ENCODE peak calls at places on chromosomes 11 and 22, in eight cellular contexts. D is PC-9, K is GM23248, A is neural progenitor cell, H is mesendoderm, R is GM23338, Y is H9, Q is IMR-90. F is an unnamed sample. For H3K4me1, the result is how much of the 10 kb centered on the place peaks cover.

GRCh38 chr11:2847511-2847910 is 38.1 kb downstream of the CDKN1C start:
- DNase-seq in A (no peak), D (no peak), H (no peak), Y (no peak), Q (no peak), K (no peak), R (no peak), F (no peak)

GRCh38 chr11:3888876-3889275 is 33.4 kb downstream of the STIM1 start:
- DNase-seq in A (no peak), Y (no peak), H (no peak), D (no peak), R (no peak), Q (no peak), K (no peak), F (no peak)

GRCh38 chr11:122843281-122844150 is 5.2 kb downstream of the CRTAM start:
- DNase-seq in Q (no peak), D (no peak), A (no peak), R (no peak), K (no peak), H (peak), Y (no peak), F (no peak)

GRCh38 chr11:1761110-1761856 is 2.4 kb downstream of the CTSD start:
- DNase-seq in H (no peak), K (no peak), Y (no peak), Q (no peak), R (no peak), A (no peak), D (no peak), F (no peak)

GRCh38 chr11:62680825-62681240 is 2.0 kb upstream of the UBXN1 start:
- DNase-seq in K (peak), Q (peak), Y (no peak), R (peak), H (peak), A (peak), D (peak), F (peak)

GRCh38 chr11:34493468-34493867 is 20.1 kb downstream of the ELF5 start:
- DNase-seq in A (no peak), R (no peak), D (no peak), Q (no peak), H (no peak), Y (no peak), K (peak), F (no peak)

GRCh38 chr11:65477271-65478029 is 21.4 kb upstream of the MALAT1 start:
- DNase-seq in D (peak), Y (peak), R (peak), Q (peak), K (peak), A (peak), H (peak), F (peak)

GRCh38 chr22:33859311-33859710 is 61.0 kb downstream of the LARGE1 start:
- DNase-seq in Q (no peak), A (no peak), Y (no peak), K (no peak), R (no peak), H (no peak), D (no peak), F (no peak)

GRCh38 chr11:62980133-62980760 is 4.5 kb downstream of the SLC22A6 start:
- DNase-seq in K (peak), A (peak), R (peak), Q (peak), H (peak), D (no peak), Y (no peak), F (no peak)

GRCh38 chr11:44049832-44050231 is 2.1 kb downstream of the ACCSL start:
- DNase-seq in D (no peak), H (no peak), K (no peak), Q (no peak), A (no peak), Y (peak), R (no peak), F (no peak)

GRCh38 chr11:73743045-73743444 is 17.8 kb downstream of the RAB6A start:
- DNase-seq in Y (no peak), H (no peak), Q (no peak), K (no peak), A (no peak), D (no peak), R (no peak), F (no peak)

GRCh38 chr11:112584674-112585073 is 324.0 kb upstream of the PLET1 start:
- DNase-seq in K (no peak), H (peak), A (peak), D (peak), Y (peak), Q (no peak), R (peak), F (no peak)

GRCh38 chr11:32101791-32102190 is 10.9 kb downstream of the RCN1 start:
- DNase-seq in H (no peak), K (no peak), R (no peak), Q (no peak), D (no peak), A (no peak), Y (no peak), F (no peak)

GRCh38 chr11:2524446-2525165 is 79.8 kb downstream of the KCNQ1 start:
- DNase-seq in Q (no peak), R (no peak), A (no peak), Y (no peak), K (no peak), D (no peak), H (no peak), F (no peak)

GRCh38 chr11:95991101-95991500 is 67.2 kb upstream of the MTMR2 start:
- DNase-seq in Q (no peak), H (no peak), D (peak), K (peak), Y (no peak), R (no peak), A (no peak), F (peak)

GRCh38 chr11:95985174-95985808 is 61.4 kb upstream of the MTMR2 start:
- DNase-seq in H (no peak), Y (no peak), D (no peak), K (peak), A (no peak), R (no peak), Q (peak), F (peak)

GRCh38 chr11:95991545-95991944 is 67.6 kb upstream of the MTMR2 start:
- DNase-seq in D (no peak), A (no peak), K (peak), Q (peak), H (no peak), Y (no peak), R (no peak), F (no peak)

GRCh38 chr11:95989780-95990179 is 65.9 kb upstream of the MTMR2 start:
- DNase-seq in K (no peak), D (no peak), A (no peak), H (no peak), Q (no peak), R (no peak), Y (no peak), F (no peak)

DNA sequence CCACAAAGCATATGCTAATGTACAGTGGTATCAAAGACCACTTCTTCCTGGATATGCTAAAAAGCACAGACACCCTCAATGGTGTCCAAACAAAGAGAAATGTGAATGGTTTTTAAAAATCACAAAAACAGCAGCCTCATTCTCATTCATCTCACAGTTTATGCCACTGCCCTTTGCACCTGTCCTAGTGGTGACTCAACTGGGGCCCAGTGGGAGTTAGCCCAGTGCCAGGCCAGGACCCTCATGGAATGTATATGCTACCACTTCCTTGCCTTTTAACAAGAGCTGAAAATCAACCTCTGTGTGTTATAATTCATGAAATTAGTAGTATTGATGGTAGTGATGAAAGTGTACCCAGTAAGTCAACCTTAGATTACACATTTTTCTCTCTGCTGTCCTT is 65.3 kb upstream of the MTMR2 start:
- DNase-seq in Q (no peak), D (no peak), A (no peak), H (no peak), K (no peak), R (no peak), Y (no peak), F (no peak)
- H3K4me1 ChIP-seq in Q (under half), D (under half), A (under half), H (under half), K (under half), R (under half), Y (under half), F (under half)

GRCh38 chr11:100738701-100739100 is 51.6 kb downstream of the ARHGAP42 start:
- DNase-seq in K (no peak), H (no peak), Y (no peak), A (no peak), R (no peak), D (no peak), Q (no peak), F (no peak)

GRCh38 chr11:100735949-100736675 is 49.0 kb downstream of the ARHGAP42 start:
- DNase-seq in A (peak), K (no peak), Q (peak), R (no peak), H (peak), D (no peak), Y (no peak), F (peak)

GRCh38 chr11:100732949-100733348 is 45.9 kb downstream of the ARHGAP42 start:
- DNase-seq in R (no peak), H (no peak), A (no peak), Y (no peak), K (no peak), D (no peak), Q (no peak), F (no peak)

GRCh38 chr11:100731471-100731870 is 44.4 kb downstream of the ARHGAP42 start:
- DNase-seq in K (no peak), D (no peak), A (peak), Q (no peak), R (no peak), Y (no peak), H (peak), F (no peak)

GRCh38 chr11:100734743-100735527 is 47.8 kb downstream of the ARHGAP42 start:
- DNase-seq in K (no peak), D (no peak), Y (no peak), Q (no peak), H (no peak), A (no peak), R (no peak), F (no peak)
- H3K4me2 ChIP-seq in K (no peak), D (no peak), Y (no peak), Q (no peak), H (no peak), A (no peak), R (no peak), F (no peak)

DNA sequence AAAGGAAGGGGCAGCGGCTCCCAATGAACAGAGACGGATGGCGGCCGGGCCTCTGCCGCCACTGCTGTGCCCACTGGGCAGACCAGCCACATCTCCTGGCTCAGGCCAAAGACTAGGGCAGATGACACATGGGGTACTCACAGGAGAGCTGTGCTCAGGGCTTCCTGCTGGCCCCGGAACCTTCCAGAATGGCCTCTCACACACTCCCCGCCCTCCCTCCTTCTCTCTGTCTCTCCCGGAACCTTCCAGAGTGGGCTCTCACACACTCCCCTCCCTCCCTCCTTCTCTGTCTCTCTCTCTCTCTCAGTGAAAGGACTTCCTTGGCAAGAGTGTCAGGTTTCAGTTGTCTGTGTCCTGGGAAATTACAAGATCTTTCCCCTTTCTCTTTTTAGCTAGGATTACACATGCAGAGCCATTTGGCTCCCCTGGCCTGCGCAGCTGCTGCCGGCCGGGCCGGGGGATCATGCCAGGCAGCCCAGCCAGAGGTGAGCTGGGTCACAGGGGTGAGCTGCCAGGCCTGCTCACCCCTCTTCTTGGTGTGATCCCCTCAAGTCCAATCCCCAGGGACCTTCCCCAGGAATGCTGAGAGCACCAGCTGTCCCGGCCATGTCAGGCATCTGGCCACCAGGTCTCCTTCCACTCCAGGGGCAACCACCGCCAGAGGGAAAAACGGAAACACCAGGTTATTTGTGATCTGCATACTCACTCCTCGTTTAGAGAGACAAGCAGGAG is 45.3 kb upstream of the ADA2 start:
- DNase-seq in Y (peak), K (peak), D (no peak), A (peak), R (peak), H (peak), Q (peak), F (no peak)
- H3K4me1 ChIP-seq in Y (under half), K (under half), D (under half), A (half or more), R (half or more), H (under half), Q (under half), F (under half)

GRCh38 chr11:128757235-128757711 is 63.4 kb downstream of the FLI1 start:
- DNase-seq in H (peak), Q (peak), R (peak), K (peak), Y (peak), D (no peak), A (no peak), F (peak)
- H3K4me2 ChIP-seq in H (no peak), Q (no peak), R (no peak), K (no peak), Y (no peak), D (no peak), A (no peak), F (no peak)

GRCh38 chr11:116287866-116288265 is 484.9 kb downstream of the BUD13 start:
- DNase-seq in D (no peak), Y (no peak), R (no peak), Q (no peak), H (no peak), A (no peak), K (no peak), F (no peak)
- H3K4me1 ChIP-seq in D (under half), Y (under half), R (under half), Q (under half), H (under half), A (under half), K (under half), F (under half)

GRCh38 chr11:119258983-119259382 is 52.8 kb downstream of the CBL start:
- DNase-seq in R (no peak), Q (peak), Y (no peak), H (no peak), K (no peak), D (no peak), A (no peak), F (no peak)
- H3K4me2 ChIP-seq in R (no peak), Q (no peak), Y (no peak), H (no peak), K (no peak), D (no peak), A (no peak), F (no peak)

F was measured in mammary epithelial cell.